ENCODE peak calls at places on chromosomes 2 and 18, in seven cellular contexts. X is body of pancreas, B is astrocyte, S is left ventricle myocardium inferior, K is psoas muscle, D is HCT116, I is suprapubic skin. R is an unnamed sample.

GRCh38 chr2:73003027-73003426 is 68.5 kb downstream of the SFXN5 start:
- DNase-seq in S (no peak), K (peak; percentile 4), B (no peak), X (no peak), D (no peak), I (peak; percentile 59), R (no peak)

GRCh38 chr2:183024701-183025100 is 13.6 kb downstream of the NCKAP1 start:
- DNase-seq in S (no peak), D (no peak), X (no peak), K (no peak), B (no peak), I (no peak), R (no peak)

GRCh38 chr2:233801357-233802131 is 23.4 kb downstream of the MROH2A start:
- DNase-seq in K (no peak), I (no peak), X (no peak), D (no peak), S (no peak), B (peak; percentile 55), R (no peak)

GRCh38 chr2:100761365-100761764 is 58.6 kb upstream of the NPAS2 start:
- DNase-seq in X (no peak), B (no peak), K (no peak), S (no peak), D (no peak), I (no peak), R (no peak)

GRCh38 chr18:23231340-23232021 is 96.2 kb downstream of the CABLES1 start:
- DNase-seq in I (peak; percentile 92), S (peak; percentile 51), D (no peak), X (peak; percentile 74), B (peak; percentile 92), K (peak; percentile 75), R (no peak)

GRCh38 chr18:12520442-12520992 is 112.8 kb downstream of the PRELID3A start:
- DNase-seq in K (no peak), D (no peak), X (no peak), I (no peak), S (no peak), B (peak; percentile 14), R (peak; percentile 55)

GRCh38 chr2:189515264-189515663 is 65.3 kb downstream of the SLC40A1 start:
- DNase-seq in B (no peak), I (no peak), K (no peak), X (no peak), D (no peak), S (no peak), R (no peak)

GRCh38 chr2:88115825-88116518 is 11.9 kb downstream of the FABP1 start:
- DNase-seq in K (no peak), I (no peak), D (no peak), X (no peak), B (no peak), S (no peak), R (no peak)

GRCh38 chr2:33216508-33217182 is 259.8 kb upstream of the RASGRP3 start:
- DNase-seq in X (peak; percentile 27), S (peak; percentile 69), D (no peak), B (no peak), I (no peak), K (peak; percentile 70), R (no peak)

GRCh38 chr2:15058628-15059157 is 426.2 kb downstream of the LRATD1 start:
- DNase-seq in X (no peak), S (no peak), B (no peak), D (no peak), I (no peak), K (no peak), R (no peak)

GRCh38 chr2:160837416-160837815 is 322.8 kb upstream of the TANK start:
- DNase-seq in B (peak; percentile 19), K (no peak), I (no peak), D (no peak), X (no peak), S (no peak), R (no peak)

DNA sequence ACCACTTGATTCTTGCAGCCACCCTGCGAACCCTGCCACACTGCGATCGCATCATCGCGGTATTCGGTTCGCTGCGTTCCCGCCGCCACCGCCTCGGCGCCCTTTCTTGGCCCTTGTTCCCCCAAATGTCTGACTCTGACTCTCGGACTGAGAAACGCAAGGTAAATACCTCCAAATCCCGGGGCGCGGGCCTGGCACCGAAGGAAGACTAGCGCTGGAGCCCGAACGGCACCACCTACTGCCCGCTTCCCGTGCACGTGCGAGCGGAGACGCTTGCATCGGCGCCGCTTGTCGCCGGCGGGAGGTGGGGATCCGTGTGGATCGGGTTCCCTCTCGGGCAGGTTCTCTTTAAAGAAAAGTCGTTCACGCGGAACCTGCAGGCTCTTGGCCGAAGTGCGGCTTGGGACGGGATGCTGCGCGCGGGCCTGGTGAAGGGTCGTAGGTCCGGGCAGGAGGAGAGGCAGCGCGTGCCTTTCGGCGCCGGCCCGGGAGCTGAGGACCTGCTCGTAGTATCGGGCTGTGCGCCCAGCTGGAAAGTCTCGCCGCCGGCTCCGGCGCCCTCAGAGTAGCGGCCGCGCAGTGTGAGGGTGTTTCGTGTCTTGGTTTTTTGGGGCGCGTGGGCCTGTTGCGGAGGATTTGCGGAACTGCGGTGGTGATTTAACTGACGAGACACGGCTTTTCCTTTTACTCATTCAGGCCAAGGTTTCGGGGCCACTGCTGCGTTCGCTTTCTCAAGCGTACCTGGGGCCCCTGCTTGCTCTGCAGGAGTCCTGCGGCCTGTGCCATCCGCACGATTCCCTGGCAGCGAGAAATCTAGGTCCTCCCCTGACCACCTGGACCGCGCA is 536 bp downstream of the BCL2L11 start:
- DNase-seq in X (peak; percentile 50), S (peak; percentile 42), I (peak; percentile 86), D (no peak), K (peak; percentile 72), B (no peak), R (peak; percentile 75)
- H3K4me1 ChIP-seq in X (peaks cover 66% of the 10 kb centered on the region), S (peaks cover 73% of the 10 kb centered on the region), I (peaks cover 57% of the 10 kb centered on the region), D (peaks cover 32% of the 10 kb centered on the region), K (peaks cover 22% of the 10 kb centered on the region), B (peaks cover 45% of the 10 kb centered on the region), R (peaks cover 43% of the 10 kb centered on the region)

GRCh38 chr18:30763913-30764350 is 278.6 kb downstream of the DSC3 start:
- DNase-seq in X (no peak), I (no peak), K (no peak), D (no peak), S (no peak), B (no peak), R (peak; percentile 72)
- H3K4me1 ChIP-seq in X (peaks cover 10% of the 10 kb centered on the region), I (no peaks in the 10 kb centered on the region), K (no peaks in the 10 kb centered on the region), D (no peaks in the 10 kb centered on the region), S (no peaks in the 10 kb centered on the region), B (no peaks in the 10 kb centered on the region), R (peaks cover 27% of the 10 kb centered on the region)

GRCh38 chr2:144517825-144518699 is 1.9 kb downstream of the ZEB2 start:
- DNase-seq in D (no peak), B (no peak), X (no peak), S (no peak), I (no peak), K (no peak), R (peak; percentile 54)
- H3K4me1 ChIP-seq in D (no peaks in the 10 kb centered on the region), B (peaks cover 46% of the 10 kb centered on the region), X (peaks cover 25% of the 10 kb centered on the region), S (peaks cover 60% of the 10 kb centered on the region), I (peaks cover 42% of the 10 kb centered on the region), K (peaks cover 16% of the 10 kb centered on the region), R (peaks cover 45% of the 10 kb centered on the region)

GRCh38 chr2:40128796-40129195 is 323.1 kb downstream of the SLC8A1 start:
- DNase-seq in B (no peak), S (no peak), I (no peak), K (no peak), X (no peak), D (no peak), R (no peak)

GRCh38 chr2:40130251-40130994 is 321.5 kb downstream of the SLC8A1 start:
- DNase-seq in B (peak; percentile 80), S (peak; percentile 59), D (no peak), I (no peak), X (no peak), K (no peak), R (no peak)

GRCh38 chr2:40127890-40128548 is 323.9 kb downstream of the SLC8A1 start:
- DNase-seq in X (no peak), S (no peak), D (no peak), I (no peak), K (no peak), B (peak; percentile 84), R (no peak)

GRCh38 chr2:40129725-40130124 is 322.2 kb downstream of the SLC8A1 start:
- DNase-seq in S (peak; percentile 56), B (no peak), D (no peak), K (no peak), X (no peak), I (no peak), R (no peak)

DNA sequence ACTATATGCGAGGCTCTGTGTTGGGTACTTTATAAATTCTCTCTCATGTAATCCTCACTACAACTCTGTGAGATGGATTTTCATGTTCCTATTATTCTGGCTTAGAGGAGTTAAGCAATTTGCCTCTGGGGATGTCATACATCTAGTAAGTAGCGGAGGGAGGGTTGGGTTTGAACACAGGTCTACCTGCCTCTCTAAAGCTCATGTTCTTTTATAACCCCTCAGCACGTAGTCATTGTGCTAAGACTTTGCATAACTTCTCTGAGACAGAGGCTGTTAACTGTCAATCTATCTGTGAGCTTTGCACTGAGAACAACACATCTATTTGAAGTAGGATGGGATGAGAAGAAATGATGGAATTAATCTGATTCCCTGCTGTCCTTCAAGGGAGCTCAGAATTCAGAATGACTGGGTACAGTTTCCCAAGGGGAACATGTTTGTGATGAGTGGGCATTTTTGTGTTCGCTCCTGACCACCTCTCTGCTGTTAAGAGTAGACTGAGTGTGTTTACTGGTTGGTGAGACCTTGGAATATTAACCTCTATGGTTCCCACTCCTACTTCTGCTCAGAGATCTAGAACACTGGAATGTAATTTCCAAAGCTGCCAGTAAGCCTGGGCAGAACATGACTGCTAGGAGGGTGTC is 320.7 kb downstream of the SLC8A1 start:
- DNase-seq in D (no peak), X (no peak), S (no peak), I (no peak), B (no peak), K (no peak), R (no peak)
- H3K4me1 ChIP-seq in D (no peaks in the 10 kb centered on the region), X (no peaks in the 10 kb centered on the region), S (peaks cover 79% of the 10 kb centered on the region), I (no peaks in the 10 kb centered on the region), B (peaks cover 23% of the 10 kb centered on the region), K (no peaks in the 10 kb centered on the region), R (peaks cover 19% of the 10 kb centered on the region)

DNA sequence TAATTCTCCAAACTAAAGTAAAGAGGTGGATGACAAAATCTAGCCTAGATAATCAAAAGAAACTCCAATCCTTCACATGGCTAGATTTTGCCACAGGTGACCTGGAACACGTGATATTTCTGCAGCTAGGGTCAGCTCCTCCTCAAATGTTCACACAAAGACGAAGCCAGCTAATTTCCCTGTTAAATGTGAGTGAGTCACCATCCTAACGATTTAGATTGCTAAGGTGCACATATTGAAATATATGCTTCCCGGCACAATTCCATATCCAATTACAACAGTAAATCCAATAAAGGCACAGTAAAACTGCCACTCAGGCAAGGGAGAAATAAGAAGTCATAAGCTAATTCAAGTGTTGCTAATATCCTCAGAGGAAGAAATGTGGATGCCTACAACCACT is 28.7 kb downstream of the IKZF2 start:
- DNase-seq in K (no peak), S (no peak), D (no peak), X (no peak), B (no peak), I (no peak), R (no peak)
- H3K4me1 ChIP-seq in K (peaks cover 71% of the 10 kb centered on the region), S (peaks cover 29% of the 10 kb centered on the region), D (no peaks in the 10 kb centered on the region), X (peaks cover 7% of the 10 kb centered on the region), B (peaks cover 13% of the 10 kb centered on the region), I (peaks cover 23% of the 10 kb centered on the region), R (peaks cover 9% of the 10 kb centered on the region)

R was measured in neural progenitor cell.